ENCODE peak calls at places on chromosomes 7 and 10, in nine cellular contexts. S is HepG2, L is hepatocyte, B is right lobe of liver, T is testis, I is endothelial cell of umbilical vein, Z is MM.1S, A is left ventricle myocardium inferior, D is vagina. K is an unnamed sample. For H3K4me1, the result is how much of the 10 kb centered on the place peaks cover.

GRCh38 chr7:22814261-22815208 is 8.1 kb downstream of the TOMM7 start:
- DNase-seq in Z (no peak), S (peak), T (no peak), L (no peak), D (no peak), I (no peak), B (no peak), A (no peak), K (no peak)

GRCh38 chr7:131071786-131072504 is 255.7 kb upstream of the MKLN1 start:
- DNase-seq in Z (peak), B (no peak), I (peak), T (no peak), D (no peak), S (no peak), L (no peak), A (no peak), K (peak)

GRCh38 chr7:38502289-38502688 is 128.9 kb downstream of the AMPH start:
- DNase-seq in S (no peak), L (peak), D (no peak), B (no peak), I (no peak), Z (no peak), A (no peak), T (no peak), K (no peak)

GRCh38 chr7:129553861-129554530 is 51.7 kb downstream of the SMKR1 start:
- DNase-seq in T (no peak), I (peak), Z (no peak), B (no peak), A (no peak), D (no peak), L (no peak), S (no peak), K (peak)

GRCh38 chr7:127186686-127187085 is 66.1 kb downstream of the GRM8 start:
- DNase-seq in L (no peak), I (no peak), D (no peak), A (no peak), S (no peak), B (no peak), Z (no peak), T (no peak), K (no peak)

GRCh38 chr7:17946591-17946990 is 6.3 kb upstream of the SNX13 start:
- DNase-seq in B (no peak), I (no peak), T (no peak), Z (peak), L (no peak), A (no peak), S (no peak), D (no peak), K (no peak)

GRCh38 chr10:79427965-79428364 is 17.5 kb downstream of the ZCCHC24 start:
- DNase-seq in I (no peak), L (no peak), Z (no peak), S (no peak), T (no peak), D (no peak), B (no peak), A (no peak), K (no peak)

GRCh38 chr10:132057191-132057681 is 8.5 kb upstream of the JAKMIP3 start:
- DNase-seq in I (no peak), S (no peak), T (no peak), B (no peak), A (no peak), L (no peak), D (no peak), Z (no peak), K (no peak)

GRCh38 chr10:80182986-80183385 is 22.4 kb downstream of the ANXA11 start:
- DNase-seq in Z (no peak), T (no peak), I (no peak), A (no peak), S (no peak), B (peak), D (no peak), L (no peak), K (no peak)

GRCh38 chr7:30941582-30942310 is 22.0 kb upstream of the GHRHR start:
- DNase-seq in L (no peak), Z (no peak), D (no peak), I (no peak), A (no peak), B (no peak), T (no peak), S (peak), K (no peak)

GRCh38 chr7:979886-980571 is 3.0 kb upstream of the CYP2W1 start:
- DNase-seq in B (no peak), D (no peak), S (no peak), T (peak), L (no peak), I (peak), Z (no peak), A (no peak), K (peak)

GRCh38 chr10:71234017-71234894 is 21.9 kb downstream of the UNC5B start:
- DNase-seq in S (no peak), I (no peak), T (no peak), Z (no peak), A (peak), D (no peak), B (no peak), L (no peak), K (peak)

GRCh38 chr7:12210179-12211053 is 678 bp upstream of the TMEM106B start:
- DNase-seq in Z (peak), S (peak), B (peak), L (peak), I (peak), T (peak), A (peak), D (no peak), K (no peak)

GRCh38 chr7:81819861-81820260 is 50.0 kb upstream of the HGF start:
- DNase-seq in D (no peak), T (no peak), Z (no peak), B (no peak), I (no peak), S (no peak), L (no peak), A (no peak), K (no peak)

GRCh38 chr7:24718431-24718831 is 38.8 kb downstream of the GSDME start:
- DNase-seq in D (peak), S (no peak), B (no peak), I (no peak), T (no peak), A (no peak), L (no peak), Z (no peak), K (no peak)
- H3K4me3 ChIP-seq in D (no peak), S (no peak), B (no peak), I (no peak), T (no peak), A (no peak), L (no peak), Z (no peak), K (no peak)

DNA sequence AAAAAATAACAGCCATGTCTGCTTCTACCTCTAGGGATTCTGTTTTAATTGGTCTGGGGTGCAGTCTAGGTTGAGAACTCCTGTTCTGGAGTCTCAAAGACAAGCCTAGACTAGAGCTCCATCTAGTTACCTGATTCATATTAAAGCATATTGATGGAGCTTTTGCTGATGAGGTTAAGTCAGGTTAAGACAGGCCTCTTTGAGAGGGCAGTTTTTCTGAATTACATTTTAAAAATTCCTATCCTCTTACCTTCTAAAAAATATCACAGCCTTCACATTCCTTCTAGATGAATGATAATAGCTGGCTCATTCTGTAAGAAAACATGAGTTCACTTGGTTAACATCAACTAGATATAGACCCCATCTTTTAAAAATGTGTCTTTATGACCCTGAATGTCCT is 28.9 kb downstream of the MGAM start:
- DNase-seq in T (no peak), Z (no peak), L (no peak), D (no peak), B (no peak), S (no peak), A (no peak), I (no peak), K (no peak)
- TF ChIP-seq CTCF in T (no peak), Z (no peak), L (no peak), D (no peak), B (no peak), S (no peak), A (no peak), I (no peak), K (no peak)

DNA sequence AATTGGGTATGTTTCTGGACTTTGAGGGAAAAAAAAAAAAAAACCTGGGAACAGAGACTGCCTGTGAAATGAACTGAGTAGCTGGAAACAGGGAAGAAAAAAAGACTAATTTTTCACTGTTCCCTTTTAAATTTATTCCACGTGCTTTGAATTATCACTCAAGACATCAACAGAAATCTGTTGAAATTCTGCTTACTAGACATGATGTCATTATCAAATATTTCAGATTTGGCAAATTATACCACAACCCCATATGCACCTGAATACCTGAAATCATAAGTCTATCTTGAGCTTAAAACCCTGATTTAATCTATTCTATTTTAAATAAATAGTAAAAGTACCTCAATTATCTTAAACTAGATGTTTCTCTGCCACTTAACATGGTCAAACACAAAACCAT is 5.0 kb upstream of the REEP3 start:
- DNase-seq in D (no peak), S (no peak), I (no peak), A (no peak), B (no peak), L (no peak), Z (no peak), T (no peak), K (no peak)
- H3K4me1 ChIP-seq in D (half or more), S (half or more), I (under half), A (half or more), B (under half), L (under half), Z (under half), T (under half), K (under half)

GRCh38 chr10:34719336-34719735 is 95.8 kb downstream of the PARD3 start:
- DNase-seq in B (no peak), D (no peak), T (no peak), I (no peak), L (no peak), A (no peak), S (no peak), Z (no peak), K (no peak)

GRCh38 chr10:34719746-34720145 is 95.3 kb downstream of the PARD3 start:
- DNase-seq in A (no peak), B (no peak), S (no peak), I (no peak), D (no peak), L (no peak), T (no peak), Z (no peak), K (no peak)

GRCh38 chr10:34723746-34724145 is 91.3 kb downstream of the PARD3 start:
- DNase-seq in A (no peak), L (peak), I (peak), S (peak), D (no peak), T (peak), B (no peak), Z (peak), K (no peak)

GRCh38 chr10:34722404-34722803 is 92.7 kb downstream of the PARD3 start:
- DNase-seq in T (no peak), Z (no peak), D (peak), I (no peak), A (no peak), L (no peak), B (no peak), S (no peak), K (no peak)

GRCh38 chr10:34721201-34721840 is 93.8 kb downstream of the PARD3 start:
- DNase-seq in L (no peak), I (no peak), B (no peak), A (no peak), Z (peak), S (no peak), T (no peak), D (no peak), K (no peak)
- H3K4me3 ChIP-seq in L (no peak), I (no peak), B (no peak), A (no peak), Z (peak), S (no peak), T (no peak), D (no peak), K (no peak)

DNA sequence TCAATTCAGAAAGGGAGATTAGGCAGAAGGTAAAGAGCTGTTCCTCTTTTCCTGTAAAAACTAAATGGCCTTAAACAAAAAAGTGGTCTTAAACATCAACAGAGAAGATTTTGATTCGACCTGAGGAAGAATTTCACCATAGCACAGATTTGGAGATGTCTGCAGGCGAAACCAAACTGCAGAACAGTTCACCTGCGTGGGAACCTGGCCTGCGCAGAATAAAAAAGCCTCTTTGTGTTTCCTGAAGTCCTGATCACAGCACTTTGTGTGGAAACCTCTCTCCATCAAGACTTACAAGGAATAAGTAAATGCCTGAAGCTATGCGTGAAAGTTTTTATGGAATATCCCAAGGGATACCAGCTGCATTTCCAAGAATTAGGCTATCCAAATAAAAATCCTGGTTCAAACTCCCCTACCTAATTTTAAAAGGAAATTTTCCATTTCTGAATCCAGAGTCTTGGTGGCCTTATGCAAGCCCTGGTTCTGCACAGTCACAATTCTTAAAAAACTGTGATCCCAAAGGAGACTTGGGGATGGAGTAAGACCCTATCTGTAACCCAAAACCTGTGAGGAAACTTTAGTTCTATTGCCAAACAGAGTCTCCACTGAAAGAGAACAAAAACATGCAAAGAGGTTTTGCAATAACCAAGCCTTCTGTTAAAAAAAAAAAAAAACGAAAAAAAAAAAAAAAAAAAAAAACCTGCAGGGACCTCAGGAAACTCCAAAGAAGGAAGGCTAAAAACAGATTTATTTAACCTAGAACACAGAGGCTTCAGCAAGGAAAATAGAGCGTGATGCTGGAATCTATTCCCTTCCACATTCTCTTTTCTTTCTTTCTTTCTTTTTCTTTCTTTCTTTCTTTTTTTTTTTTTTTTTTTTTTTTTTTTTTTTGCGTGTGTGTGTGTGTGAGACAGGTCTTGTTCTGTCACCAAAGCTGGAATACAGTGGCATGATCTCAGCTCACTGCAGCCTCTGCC is 10.4 kb downstream of the CALML3 start:
- DNase-seq in S (peak), Z (no peak), L (no peak), B (no peak), D (no peak), I (no peak), A (no peak), T (no peak), K (no peak)
- TF ChIP-seq CTCF in S (no peak), Z (no peak), L (no peak), B (no peak), D (no peak), I (no peak), A (no peak), T (no peak), K (no peak)

K was measured in BE2C.